ENCODE peak calls at places on chromosomes 11 and 22, in five cellular contexts. T is stomach, M is HFF-Myc, N is endothelial cell, B is nephron progenitor cell. G is an unnamed sample.
A peak's percentile ranks its signal among the peaks of the same experiment; 100 is the strongest.

GRCh38 chr11:120511116-120511803 is at the start of gene GRIK4:
- DNase-seq in T (peak; percentile 87), M (no peak), B (peak; percentile 93), N (peak; percentile 93), G (peak; percentile 88)

GRCh38 chr11:129637473-129637872 is 178.2 kb upstream of the TMEM45B start:
- DNase-seq in N (no peak), B (no peak), T (no peak), M (no peak), G (no peak)

GRCh38 chr11:119409731-119410130 is 13.2 kb downstream of the THY1 start:
- DNase-seq in B (no peak), M (no peak), N (no peak), T (no peak), G (no peak)

GRCh38 chr11:19763315-19763714 is 50.7 kb downstream of the NAV2 start:
- DNase-seq in B (no peak), N (no peak), T (peak; percentile 31), M (no peak), G (no peak)

GRCh38 chr11:15141381-15141780 is 26.7 kb downstream of the INSC start:
- DNase-seq in B (no peak), M (no peak), N (no peak), T (no peak), G (no peak)

GRCh38 chr11:58927393-58928081 is 11.8 kb upstream of the GLYATL1 start:
- DNase-seq in B (peak; percentile 87), T (peak; percentile 56), M (no peak), N (peak; percentile 79), G (no peak)

GRCh38 chr11:130932086-130932712 is 15.9 kb upstream of the SNX19 start:
- DNase-seq in N (no peak), T (no peak), M (no peak), B (no peak), G (no peak)

GRCh38 chr11:5564259-5565019 is 16.1 kb upstream of the OR52H1 start:
- DNase-seq in N (no peak), M (no peak), T (no peak), B (no peak), G (no peak)

GRCh38 chr11:84398017-84398626 is 1112.0 kb upstream of the CCDC90B start:
- DNase-seq in T (no peak), N (peak; percentile 9), M (no peak), B (no peak), G (no peak)

GRCh38 chr22:29199702-29200400 is 5.8 kb upstream of the EMID1 start:
- DNase-seq in N (no peak), T (no peak), M (no peak), B (no peak), G (no peak)

GRCh38 chr11:22555901-22556300 is 69.7 kb downstream of the FANCF start:
- DNase-seq in B (no peak), N (no peak), M (no peak), T (no peak), G (no peak)

GRCh38 chr11:12242071-12242672 is 131.8 kb downstream of the MICAL2 start:
- DNase-seq in T (no peak), B (no peak), M (no peak), N (no peak), G (no peak)

GRCh38 chr11:128246364-128247234 is 340.8 kb downstream of the ETS1 start:
- DNase-seq in B (peak; percentile 32), N (no peak), T (no peak), M (peak; percentile 21), G (no peak)

GRCh38 chr22:29631725-29632124 is 28.3 kb downstream of the NF2 start:
- DNase-seq in M (no peak), N (no peak), T (no peak), B (no peak), G (no peak)

GRCh38 chr22:28143961-28144745 is 225.1 kb upstream of the PITPNB start:
- DNase-seq in N (no peak), T (no peak), M (no peak), B (no peak), G (no peak)

GRCh38 chr11:128585498-128586238 is 1.7 kb downstream of the ETS1 start:
- DNase-seq in M (no peak), B (no peak), T (no peak), N (peak; percentile 36), G (no peak)

GRCh38 chr22:47014636-47014930 is 252.1 kb downstream of the TBC1D22A start:
- DNase-seq in B (no peak), T (peak; percentile 11), M (no peak), N (no peak), G (peak; percentile 9)

GRCh38 chr11:70046089-70046488 is 32.0 kb upstream of the ANO1 start:
- DNase-seq in T (no peak), B (no peak), N (no peak), M (no peak), G (no peak)

GRCh38 chr22:38823076-38823475 is 20.8 kb downstream of the NPTXR start:
- DNase-seq in T (no peak), B (no peak), M (no peak), N (no peak), G (no peak)

GRCh38 chr11:129061466-129062194 is 119.0 kb upstream of the TP53AIP1 start:
- DNase-seq in N (no peak), T (no peak), B (no peak), M (peak; percentile 33), G (no peak)

GRCh38 chr11:116913000-116913399 is 75.6 kb upstream of the APOA1 start:
- DNase-seq in N (no peak), M (peak; percentile 25), B (no peak), T (no peak), G (no peak)

GRCh38 chr11:23789938-23790371 is 706.9 kb upstream of the LUZP2 start:
- DNase-seq in T (peak; percentile 45), B (no peak), N (no peak), M (peak; percentile 19), G (no peak)

GRCh38 chr11:100752371-100753073 is 65.4 kb downstream of the ARHGAP42 start:
- DNase-seq in T (no peak), N (no peak), B (no peak), M (no peak), G (no peak)

GRCh38 chr11:130897262-130898182 is 18.8 kb downstream of the SNX19 start:
- DNase-seq in M (no peak), T (peak; percentile 50), N (no peak), B (no peak), G (no peak)

GRCh38 chr11:10590516-10590915 is 22.1 kb upstream of the LYVE1 start:
- DNase-seq in N (no peak), T (no peak), B (no peak), M (peak; percentile 72), G (no peak)

GRCh38 chr22:34055525-34056200 is 135.4 kb upstream of the LARGE1 start:
- DNase-seq in T (peak; percentile 28), M (no peak), N (no peak), B (peak; percentile 44), G (no peak)

GRCh38 chr11:105699203-105699602 is 89.3 kb downstream of the GRIA4 start:
- DNase-seq in B (no peak), M (no peak), N (no peak), T (no peak), G (no peak)

GRCh38 chr11:34028407-34028804 is 23.1 kb upstream of the CAPRIN1 start:
- DNase-seq in B (no peak), T (peak; percentile 73), N (no peak), M (no peak), G (no peak)

GRCh38 chr11:125871391-125872137 is 15.9 kb upstream of the HYLS1 start:
- DNase-seq in T (peak; percentile 37), M (no peak), N (peak; percentile 56), B (peak; percentile 66), G (no peak)
- TF ChIP-seq CTCF in T (no peak), M (peak; percentile 75), N (peak; percentile 48), B (peak; percentile 62), G (peak; percentile 41)

GRCh38 chr11:75001686-75002085 is 13.0 kb downstream of the NEU3 start:
- DNase-seq in N (no peak), M (no peak), T (no peak), B (no peak), G (no peak)

GRCh38 chr11:75004215-75004614 is 15.5 kb downstream of the NEU3 start:
- DNase-seq in N (no peak), T (no peak), M (no peak), B (no peak), G (no peak)

DNA sequence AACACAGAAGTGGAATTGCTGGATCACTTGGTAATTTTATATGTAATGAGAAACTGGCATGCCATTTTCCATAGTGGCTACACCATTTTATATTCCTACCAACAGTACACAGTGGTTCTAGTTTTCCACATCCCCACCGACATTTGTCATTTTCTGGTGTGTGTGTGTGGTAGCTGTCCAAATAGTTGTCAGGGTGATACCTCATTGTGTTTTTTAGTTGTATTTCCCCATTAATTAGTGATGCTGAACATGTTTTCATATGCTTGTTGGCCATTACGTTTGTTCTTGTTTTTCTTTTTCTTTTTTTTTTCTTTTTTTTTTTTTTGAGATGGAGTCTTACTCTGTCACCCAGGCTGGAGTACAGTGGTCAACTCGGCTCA is 12.2 kb downstream of the NEU3 start:
- DNase-seq in T (no peak), B (no peak), M (no peak), N (no peak), G (no peak)
- TF ChIP-seq CTCF in T (no peak), B (no peak), M (no peak), N (no peak), G (no peak)

GRCh38 chr11:93623938-93624337 is 37.5 kb upstream of the CEP295 start:
- DNase-seq in B (no peak), N (no peak), T (no peak), M (no peak), G (no peak)

GRCh38 chr11:93622043-93622442 is 39.4 kb upstream of the CEP295 start:
- DNase-seq in N (no peak), B (no peak), T (no peak), M (no peak), G (no peak)

GRCh38 chr11:93623179-93623578 is 38.3 kb upstream of the CEP295 start:
- DNase-seq in N (peak; percentile 22), T (no peak), B (peak; percentile 27), M (no peak), G (no peak)

GRCh38 chr11:93630037-93630436 is 31.4 kb upstream of the CEP295 start:
- DNase-seq in M (no peak), B (no peak), T (no peak), N (no peak), G (no peak)

GRCh38 chr11:93626038-93626437 is 35.4 kb upstream of the CEP295 start:
- DNase-seq in B (no peak), T (no peak), M (no peak), N (no peak), G (no peak)
- TF ChIP-seq CTCF in B (no peak), T (no peak), M (no peak), N (no peak), G (no peak)

DNA sequence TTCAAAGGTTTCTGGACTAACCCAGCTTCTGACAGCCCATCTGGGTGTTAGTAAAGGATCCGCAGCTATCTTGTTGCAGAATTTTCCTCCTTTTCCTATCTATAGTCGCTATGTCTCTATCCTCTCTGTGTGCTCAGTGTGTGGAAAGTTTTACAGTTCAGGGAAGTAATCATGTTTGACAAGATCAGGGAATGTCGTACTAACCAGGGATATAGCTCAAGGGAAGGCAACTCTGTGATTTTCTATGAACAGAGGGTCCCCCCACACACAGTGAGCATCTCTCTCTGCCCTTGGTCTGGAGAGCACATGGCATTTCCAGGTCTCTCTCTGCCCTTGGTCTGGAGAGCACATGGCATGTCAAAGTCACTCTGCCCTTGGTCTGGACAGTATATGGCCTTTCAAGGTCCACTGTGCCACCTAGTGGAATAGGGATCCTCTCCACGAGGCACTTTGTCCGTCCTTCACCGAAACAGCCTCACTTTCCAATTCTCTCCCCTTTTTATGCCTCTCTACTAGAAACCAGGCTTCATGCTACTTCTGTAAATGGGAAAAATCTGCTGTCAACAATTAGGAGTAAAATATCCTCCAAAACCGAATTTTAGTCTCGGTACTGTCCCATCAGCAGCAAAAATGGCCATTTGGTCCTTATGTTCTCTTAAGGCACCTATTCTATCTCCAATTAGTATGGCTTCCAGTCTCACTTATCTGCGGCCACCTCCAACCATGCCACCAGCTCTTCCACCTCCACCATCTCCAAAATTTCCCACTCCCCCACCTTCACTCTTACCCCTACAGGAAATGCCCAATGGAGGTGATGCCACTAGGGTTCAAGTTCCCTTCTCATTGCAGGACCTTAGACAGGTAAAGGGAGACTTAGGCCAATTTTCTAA is 88.7 kb downstream of the IGLL5 start:
- DNase-seq in N (no peak), M (no peak), B (no peak), T (no peak), G (no peak)
- TF ChIP-seq CTCF in N (no peak), M (no peak), B (no peak), T (no peak), G (no peak)